ENCODE peak calls at places on chromosomes 11 and 22, in six cellular contexts. D is iPS DF 6.9, R is IMR-90, I is right atrium auricular region, W is keratinocyte, S is fibroblast of lung. L is an unnamed sample.
A peak's percentile ranks its signal among the peaks of the same experiment; 100 is the strongest.

GRCh38 chr11:119863236-119863635 is 134.2 kb upstream of the NECTIN1 start:
- DNase-seq in D (no peak), S (no peak), R (no peak), I (no peak), W (no peak), L (no peak)

GRCh38 chr11:44621784-44622183 is 56.3 kb downstream of the CD82 start:
- DNase-seq in S (no peak), I (no peak), R (no peak), W (no peak), D (no peak), L (no peak)

GRCh38 chr22:19419086-19419463 is 12.5 kb downstream of the HIRA start:
- DNase-seq in R (no peak), W (no peak), I (no peak), D (no peak), S (no peak), L (no peak)

GRCh38 chr22:36930041-36930935 is 16.9 kb downstream of the CSF2RB start:
- DNase-seq in D (no peak), S (no peak), R (no peak), W (no peak), I (peak; percentile 23), L (no peak)

GRCh38 chr11:47259178-47259977 is 1.6 kb downstream of the NR1H3 start:
- DNase-seq in D (no peak), R (peak; percentile 30), S (no peak), I (no peak), W (no peak), L (peak; percentile 17)

GRCh38 chr11:12019337-12019736 is 10.9 kb upstream of the DKK3 start:
- DNase-seq in I (no peak), R (peak; percentile 87), W (no peak), D (no peak), S (peak; percentile 96), L (no peak)

GRCh38 chr11:118233377-118233776 is 8.6 kb upstream of the JAML start:
- DNase-seq in R (no peak), D (no peak), S (no peak), I (no peak), W (no peak), L (no peak)

GRCh38 chr11:123084454-123084853 is 22.5 kb upstream of the HSPA8 start:
- DNase-seq in R (no peak), I (peak; percentile 26), S (no peak), W (no peak), D (no peak), L (no peak)

GRCh38 chr11:72696866-72697428 is 22.7 kb upstream of the PDE2A start:
- DNase-seq in R (no peak), I (no peak), W (no peak), D (no peak), S (no peak), L (no peak)

GRCh38 chr11:111417011-111417765 is 38.1 kb upstream of the POU2AF1 start:
- DNase-seq in D (no peak), R (peak; percentile 73), I (no peak), S (no peak), W (no peak), L (no peak)

GRCh38 chr11:68854273-68854958 is 12.7 kb upstream of the CPT1A start:
- DNase-seq in D (no peak), S (no peak), R (no peak), I (no peak), W (no peak), L (no peak)

DNA sequence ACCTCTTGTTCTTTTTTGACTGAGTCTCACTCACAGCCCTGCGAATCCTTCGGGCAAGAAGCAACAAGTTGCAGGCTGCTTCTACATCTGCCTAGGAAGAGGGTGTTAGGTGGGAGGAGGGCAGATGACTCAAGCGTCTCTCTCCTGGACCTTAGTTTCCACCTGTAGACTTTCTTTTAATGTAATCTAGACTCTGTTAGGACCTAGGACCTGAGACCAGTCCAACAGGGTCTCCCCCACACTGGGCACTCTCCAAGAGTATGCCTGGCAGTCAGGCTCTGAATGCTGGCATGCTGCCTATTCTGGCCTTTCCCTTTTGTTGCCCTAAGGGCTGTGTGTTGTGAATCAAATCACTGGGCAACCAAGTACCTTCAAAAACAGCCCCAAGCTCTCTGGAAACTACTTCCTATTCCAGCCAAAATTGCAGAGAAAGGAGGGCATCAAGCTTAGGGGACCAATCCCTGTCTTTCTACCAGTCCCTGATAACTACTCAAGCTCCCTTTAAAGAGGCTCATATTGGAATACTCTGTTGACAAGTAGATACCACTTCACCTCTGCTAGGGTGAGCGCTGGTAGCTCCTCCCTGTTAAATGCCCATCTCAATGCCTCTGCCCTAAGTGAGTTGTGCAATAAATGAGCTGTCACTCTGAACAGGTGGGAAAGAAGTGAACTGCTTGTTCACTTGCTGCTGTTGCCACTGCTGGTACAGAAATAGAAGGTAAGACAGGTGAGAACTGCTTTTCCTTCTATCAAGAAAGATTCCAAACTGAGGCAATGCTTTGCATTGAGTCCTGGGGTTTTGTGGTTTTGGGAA is at the start of gene BBOX1:
- DNase-seq in W (peak; percentile 17), S (peak; percentile 11), D (no peak), R (no peak), I (no peak), L (no peak)
- H3K4me3 ChIP-seq in W (no peak within 1 kb of the TSS), S (no peak within 1 kb of the TSS), D (no peak within 1 kb of the TSS), R (no peak within 1 kb of the TSS), I (no peak within 1 kb of the TSS), L (no peak within 1 kb of the TSS)

GRCh38 chr11:107609384-107610218 is 18.7 kb downstream of the ELMOD1 start:
- DNase-seq in D (no peak), W (no peak), S (no peak), I (no peak), R (no peak), L (no peak)
- H3K27me3 ChIP-seq in D (no peaks in the 10 kb centered on the region), W (no peaks in the 10 kb centered on the region), S (no peaks in the 10 kb centered on the region), I (no peaks in the 10 kb centered on the region), R (peaks cover 5% of the 10 kb centered on the region), L (peaks cover 11% of the 10 kb centered on the region)

GRCh38 chr22:35904752-35905151 is 123.9 kb downstream of the RBFOX2 start:
- DNase-seq in S (no peak), R (no peak), I (no peak), D (no peak), W (no peak), L (no peak)

GRCh38 chr22:35903571-35904331 is 124.9 kb downstream of the RBFOX2 start:
- DNase-seq in W (no peak), I (no peak), S (no peak), R (no peak), D (no peak), L (no peak)

GRCh38 chr22:35900483-35901168 is 128.0 kb downstream of the RBFOX2 start:
- DNase-seq in W (peak; percentile 25), I (no peak), R (peak; percentile 81), D (no peak), S (peak; percentile 85), L (peak; percentile 12)

GRCh38 chr22:35905894-35906293 is 122.7 kb downstream of the RBFOX2 start:
- DNase-seq in S (peak; percentile 62), W (no peak), D (no peak), I (no peak), R (no peak), L (no peak)

GRCh38 chr22:35904332-35904692 is 124.3 kb downstream of the RBFOX2 start:
- DNase-seq in S (no peak), W (no peak), D (no peak), R (no peak), I (no peak), L (no peak)
- H3K27ac ChIP-seq in S (no peak overlapping the region), W (no peak overlapping the region), D (no peak overlapping the region), R (no peak overlapping the region), I (peak overlapping the region; percentile 74), L (no peak overlapping the region)

GRCh38 chr11:67442504-67443398 is 525 bp downstream of the CORO1B start:
- DNase-seq in W (no peak), I (no peak), S (no peak), D (no peak), R (no peak), L (no peak)
- H3K4me3 ChIP-seq in W (peak overlapping the region; percentile 85), I (peak overlapping the region; percentile 77), S (peak overlapping the region; percentile 76), D (peak overlapping the region; percentile 81), R (peak overlapping the region; percentile 97), L (no peak overlapping the region)

GRCh38 chr22:22418957-22419356 is 89.6 kb downstream of the ZNF280B start:
- DNase-seq in S (no peak), I (no peak), R (no peak), D (no peak), W (no peak), L (no peak)
- H3K27me3 ChIP-seq in S (no peaks in the 10 kb centered on the region), I (no peaks in the 10 kb centered on the region), R (peaks cover 12% of the 10 kb centered on the region), D (peaks cover 52% of the 10 kb centered on the region), W (no peaks in the 10 kb centered on the region), L (peaks cover 12% of the 10 kb centered on the region)